ENCODE peak calls at places on chromosomes 2 and 18, in seven cellular contexts. C is activated T-cell treated with anti-CD3 and anti-CD28 coated beads for 1 hour; X is endothelial cell; R is activated effector memory CD4-positive, alpha-beta T cell treated with Interleukin-2 at 50 U/mL for 16 hours; D is M059J; A is fibroblast of lung; T is stimulated activated naive CD4-positive, alpha-beta T cell. E is an unnamed sample.

GRCh38 chr2:170554278-170554955 is 160.7 kb upstream of the SP5 start:
- DNase-seq in R (no peak), A (peak), T (no peak), D (peak), C (no peak), X (no peak), E (no peak)

GRCh38 chr2:145914716-145915115 is 1394.8 kb upstream of the ZEB2 start:
- DNase-seq in A (no peak), C (no peak), T (no peak), R (no peak), D (no peak), X (no peak), E (no peak)

GRCh38 chr18:3061581-3062416 is 48.9 kb upstream of the LPIN2 start:
- DNase-seq in R (no peak), C (no peak), A (no peak), D (peak), T (peak), X (no peak), E (no peak)

GRCh38 chr2:152395132-152396024 is 60.4 kb downstream of the FMNL2 start:
- DNase-seq in C (no peak), A (no peak), X (no peak), R (no peak), D (no peak), T (no peak), E (no peak)

GRCh38 chr2:218229239-218229638 is 12.2 kb downstream of the ARPC2 start:
- DNase-seq in A (peak), X (no peak), T (peak), R (no peak), C (peak), D (peak), E (no peak)

GRCh38 chr18:7775848-7776247 is 208.7 kb downstream of the PTPRM start:
- DNase-seq in X (no peak), T (no peak), D (no peak), R (no peak), A (no peak), C (no peak), E (no peak)

GRCh38 chr2:134917958-134918517 is 584 bp upstream of the CCNT2 start:
- DNase-seq in X (peak), R (peak), C (peak), D (peak), T (peak), A (no peak), E (no peak)

GRCh38 chr2:27305516-27305915 is 2.7 kb downstream of the UCN start:
- DNase-seq in A (no peak), X (no peak), C (no peak), D (no peak), T (no peak), R (no peak), E (no peak)

GRCh38 chr2:240730506-240731326 is 39.0 kb downstream of the AQP12A start:
- DNase-seq in A (no peak), T (no peak), X (no peak), R (no peak), C (no peak), D (no peak), E (no peak)

GRCh38 chr2:236177967-236178909 is 10.1 kb upstream of the GBX2 start:
- DNase-seq in D (peak), A (peak), T (no peak), R (no peak), X (peak), C (no peak), E (no peak)

GRCh38 chr2:47904903-47905453 is 1.3 kb downstream of the FBXO11 start:
- DNase-seq in R (no peak), D (peak), T (peak), C (peak), A (no peak), X (peak), E (peak)

GRCh38 chr2:42523341-42523740 is 29.6 kb upstream of the KCNG3 start:
- DNase-seq in C (no peak), A (no peak), T (peak), R (no peak), D (no peak), X (no peak), E (no peak)

GRCh38 chr18:2847341-2848144 is 737 bp downstream of the EMILIN2 start:
- DNase-seq in A (peak), D (no peak), R (peak), X (peak), C (peak), T (no peak), E (no peak)

GRCh38 chr2:105789745-105790466 is 45.2 kb downstream of the NCK2 start:
- DNase-seq in T (peak), C (peak), A (peak), D (peak), X (no peak), R (peak), E (no peak)

GRCh38 chr2:79964966-79965365 is 339.6 kb downstream of the LRRTM1 start:
- DNase-seq in C (no peak), D (no peak), T (no peak), A (no peak), R (no peak), X (no peak), E (no peak)

GRCh38 chr2:204731996-204732395 is 186.7 kb downstream of the PARD3B start:
- DNase-seq in X (no peak), C (no peak), D (peak), T (no peak), R (no peak), A (peak), E (no peak)

GRCh38 chr18:6741290-6741689 is 11.8 kb downstream of the ARHGAP28 start:
- DNase-seq in C (no peak), R (no peak), T (no peak), X (no peak), A (peak), D (peak), E (no peak)

E was measured in hypothalamus.